ENCODE peak calls at places on chromosomes 1 and 21, in four cellular contexts. X is HepG2, C is HCT116, F is K562. O is an unnamed sample.

GRCh38 chr1:109969430-109969829 is 15.1 kb upstream of the AHCYL1 start:
- DNase-seq in X (no peak), C (no peak), F (no peak), O (no peak)

GRCh38 chr1:150168960-150169565 is 19.3 kb downstream of the PLEKHO1 start:
- DNase-seq in C (peak), X (peak), F (peak), O (peak)

GRCh38 chr1:36286802-36287201 is 19.4 kb upstream of the SH3D21 start:
- DNase-seq in F (no peak), X (no peak), C (no peak), O (no peak)

GRCh38 chr21:38773108-38774061 is 32.3 kb upstream of the ETS2 start:
- DNase-seq in F (no peak), C (peak), X (peak), O (peak)

GRCh38 chr1:145991799-145992412 is 4.5 kb downstream of the TXNIP start:
- DNase-seq in C (no peak), F (no peak), X (no peak), O (no peak)

GRCh38 chr1:160032165-160032827 is 506 bp upstream of the PIGM start:
- DNase-seq in F (peak), X (no peak), C (no peak), O (no peak)

GRCh38 chr1:215114154-215114933 is 31.8 kb downstream of the KCNK2 start:
- DNase-seq in X (no peak), C (peak), F (no peak), O (peak)

GRCh38 chr1:9850442-9851162 is 26.8 kb upstream of the CLSTN1 start:
- DNase-seq in X (no peak), C (no peak), F (no peak), O (no peak)

GRCh38 chr1:198560093-198560638 is 19.7 kb upstream of the ATP6V1G3 start:
- DNase-seq in X (no peak), F (peak), C (no peak), O (no peak)

GRCh38 chr1:115035652-115036051 is 6.0 kb downstream of the TSHB start:
- DNase-seq in F (no peak), C (no peak), X (no peak), O (no peak)

GRCh38 chr1:201693887-201694614 is 134.9 kb upstream of the IPO9 start:
- DNase-seq in F (no peak), X (no peak), C (no peak), O (no peak)

GRCh38 chr1:223358826-223359225 is 5.2 kb downstream of the SUSD4 start:
- DNase-seq in X (no peak), F (no peak), C (no peak), O (no peak)

GRCh38 chr1:204950353-204951001 is 79.8 kb downstream of the NFASC start:
- DNase-seq in F (no peak), X (no peak), C (no peak), O (no peak)

GRCh38 chr1:92989253-92989652 is 28.0 kb upstream of the DIPK1A start:
- DNase-seq in C (no peak), X (no peak), F (no peak), O (no peak)

GRCh38 chr1:210377934-210378333 is 49.2 kb downstream of the HHAT start:
- DNase-seq in C (no peak), X (no peak), F (no peak), O (no peak)

GRCh38 chr1:230299148-230300006 is 126.8 kb downstream of the PGBD5 start:
- DNase-seq in C (no peak), X (peak), F (no peak), O (no peak)

GRCh38 chr1:74681001-74681400 is 7.4 kb upstream of the ERICH3 start:
- DNase-seq in F (no peak), X (no peak), C (no peak), O (no peak)

GRCh38 chr1:151762941-151763921 is at the start of gene MRPL9:
- DNase-seq in F (peak), X (peak), C (peak), O (no peak)

GRCh38 chr1:206411321-206411720 is 59.0 kb upstream of the IKBKE start:
- DNase-seq in C (no peak), F (no peak), X (no peak), O (no peak)

GRCh38 chr1:230120949-230121381 is 53.9 kb downstream of the GALNT2 start:
- DNase-seq in F (no peak), C (peak), X (peak), O (no peak)

GRCh38 chr1:158022554-158023278 is 29.3 kb downstream of the KIRREL1 start:
- DNase-seq in F (no peak), X (no peak), C (no peak), O (no peak)

GRCh38 chr1:21670059-21670881 is 1.1 kb upstream of the RAP1GAP start:
- DNase-seq in X (no peak), F (peak), C (no peak), O (no peak)

GRCh38 chr1:160219062-160219929 is 14.1 kb downstream of the PEA15 start:
- DNase-seq in X (peak), C (peak), F (no peak), O (peak)

GRCh38 chr1:16063921-16064320 is 9.5 kb downstream of the FAM131C start:
- DNase-seq in C (no peak), F (no peak), X (no peak), O (no peak)

GRCh38 chr1:117167402-117167801 is 43.3 kb downstream of the VTCN1 start:
- DNase-seq in C (no peak), X (no peak), F (no peak), O (no peak)
- TF ChIP-seq TCF7L2 in C (no peak), X (no peak), F (no peak), O (no peak)

GRCh38 chr1:7409278-7409677 is 361.8 kb upstream of the VAMP3 start:
- DNase-seq in X (no peak), C (no peak), F (no peak), O (no peak)
- TF ChIP-seq TCF7L2 in X (no peak), C (no peak), F (no peak), O (no peak)

DNA sequence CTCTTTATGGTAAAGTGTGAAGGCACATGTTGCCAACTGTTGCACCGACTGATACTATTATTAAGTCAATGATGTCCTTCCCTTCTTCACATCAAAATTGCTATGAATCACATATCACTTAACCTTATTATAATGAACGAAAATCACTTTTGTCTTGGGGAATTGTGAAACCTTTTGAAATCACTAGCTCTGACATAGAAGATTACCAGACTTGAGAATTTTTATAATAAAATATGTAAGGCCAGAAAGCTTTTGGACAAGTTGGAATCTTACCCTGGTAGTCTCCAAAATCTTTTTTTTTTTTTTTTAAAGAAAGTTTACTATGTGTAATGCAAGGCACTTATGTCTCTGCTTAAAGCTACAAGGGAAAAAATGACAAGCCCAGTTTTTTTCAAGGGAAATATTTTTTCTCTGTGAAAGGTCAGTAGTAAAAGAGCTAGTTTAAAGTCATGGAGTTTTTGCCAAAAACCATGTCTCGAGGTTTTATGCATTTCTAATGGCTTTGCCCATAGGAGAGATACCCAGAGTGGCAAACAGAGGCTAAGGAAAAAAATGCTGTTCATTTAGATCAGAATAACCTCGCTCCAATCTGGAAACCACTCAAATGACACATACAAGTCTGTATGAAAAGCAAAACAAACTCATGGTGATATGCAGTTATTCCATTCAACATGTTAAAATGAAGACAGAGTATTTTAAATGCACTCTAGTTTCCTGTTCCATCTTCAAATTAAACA is 36.7 kb upstream of the EDEM3 start:
- DNase-seq in C (no peak), X (no peak), F (no peak), O (no peak)
- TF ChIP-seq TCF7L2 in C (no peak), X (no peak), F (no peak), O (no peak)

DNA sequence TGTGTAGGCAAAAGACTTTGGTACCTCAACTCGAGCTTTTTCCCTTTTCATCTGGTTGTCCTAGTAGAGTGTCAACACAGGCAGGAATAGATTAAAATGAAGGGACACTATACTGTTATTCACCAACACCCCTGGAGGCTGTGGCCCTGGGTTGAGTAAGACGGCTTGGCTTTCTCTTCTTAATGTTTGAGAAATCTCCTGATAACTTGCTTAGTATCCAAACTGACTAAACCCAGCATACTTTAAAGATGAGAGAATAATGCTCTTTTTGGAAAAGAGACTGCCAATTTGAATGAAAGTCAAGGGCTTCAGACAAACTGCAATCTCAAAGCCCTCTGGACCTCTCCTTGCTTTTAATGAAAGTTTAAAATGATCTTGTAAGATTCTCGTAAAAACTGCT is 2.6 kb upstream of the SLC30A1 start:
- DNase-seq in F (no peak), C (no peak), X (no peak), O (no peak)
- TF ChIP-seq TCF7L2 in F (no peak), C (no peak), X (no peak), O (no peak)

GRCh38 chr1:182913401-182913800 is 39.6 kb downstream of the SHCBP1L start:
- DNase-seq in X (no peak), C (no peak), F (no peak), O (no peak)
- TF ChIP-seq TCF7L2 in X (no peak), C (no peak), F (no peak), O (no peak)

GRCh38 chr1:213186168-213186567 is 135.1 kb downstream of the RPS6KC1 start:
- DNase-seq in X (no peak), C (no peak), F (no peak), O (no peak)
- TF ChIP-seq TCF7L2 in X (no peak), C (no peak), F (no peak), O (no peak)

DNA sequence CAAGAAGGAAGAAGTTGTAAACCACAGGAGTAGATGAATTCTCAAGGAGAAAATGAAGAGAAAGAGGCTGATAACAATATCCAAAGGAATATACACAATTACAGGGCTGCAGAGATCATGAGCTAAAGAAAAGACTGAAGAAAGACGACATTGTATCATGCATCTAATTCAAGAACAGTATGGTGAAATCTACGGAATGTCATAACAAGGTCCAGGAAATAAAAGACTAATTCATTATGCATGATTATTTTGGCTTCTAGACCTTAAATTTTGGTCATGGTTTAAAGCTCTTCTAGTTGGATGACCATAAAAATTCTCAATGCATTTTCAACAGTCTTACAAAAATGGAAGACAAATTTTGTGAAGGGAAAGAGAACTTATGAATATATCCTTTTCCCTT is 71.7 kb downstream of the SH3GLB1 start:
- DNase-seq in X (no peak), F (no peak), C (no peak), O (no peak)
- TF ChIP-seq TCF7L2 in X (no peak), F (no peak), C (no peak), O (no peak)

O was measured in Panc1.